ENCODE peak calls at places on chromosomes 6 and 20, in five cellular contexts. One of them, this sample, is unnamed.

GRCh38 chr6:168132531-168133184 is 53.6 kb upstream of the FRMD1 start:
- DNase-seq in NCI-H460: peak; percentile 19
- DNase-seq in neural progenitor cell: peak; percentile 88
- DNase-seq in MV-4-11: no peak
- DNase-seq in stimulated activated CD8-positive, alpha-beta memory T cell treated with anti-CD3 and anti-CD28 coated beads, Interleukin-2, amount 100 ng/mL, for 1 hour: no peak
- DNase-seq in this sample: no peak

GRCh38 chr20:11755071-11755881 is 162.4 kb upstream of the BTBD3 start:
- DNase-seq in NCI-H460: no peak
- DNase-seq in neural progenitor cell: peak; percentile 50
- DNase-seq in MV-4-11: peak; percentile 29
- DNase-seq in stimulated activated CD8-positive, alpha-beta memory T cell treated with anti-CD3 and anti-CD28 coated beads, Interleukin-2, amount 100 ng/mL, for 1 hour: no peak
- DNase-seq in this sample: no peak

GRCh38 chr20:39214778-39215177 is 252.6 kb downstream of the DHX35 start:
- DNase-seq in NCI-H460: no peak
- DNase-seq in neural progenitor cell: peak; percentile 61
- DNase-seq in MV-4-11: no peak
- DNase-seq in stimulated activated CD8-positive, alpha-beta memory T cell treated with anti-CD3 and anti-CD28 coated beads, Interleukin-2, amount 100 ng/mL, for 1 hour: no peak
- DNase-seq in this sample: no peak

GRCh38 chr20:42986143-42986773 is 203.4 kb downstream of the PTPRT start:
- DNase-seq in NCI-H460: no peak
- DNase-seq in neural progenitor cell: no peak
- DNase-seq in MV-4-11: no peak
- DNase-seq in stimulated activated CD8-positive, alpha-beta memory T cell treated with anti-CD3 and anti-CD28 coated beads, Interleukin-2, amount 100 ng/mL, for 1 hour: no peak
- DNase-seq in this sample: no peak

GRCh38 chr6:122712093-122712863 is 67.2 kb upstream of the FABP7 start:
- DNase-seq in NCI-H460: no peak
- DNase-seq in neural progenitor cell: no peak
- DNase-seq in MV-4-11: peak; percentile 29
- DNase-seq in stimulated activated CD8-positive, alpha-beta memory T cell treated with anti-CD3 and anti-CD28 coated beads, Interleukin-2, amount 100 ng/mL, for 1 hour: no peak
- DNase-seq in this sample: no peak

GRCh38 chr6:47853766-47854165 is 71.9 kb downstream of the OPN5 start:
- DNase-seq in NCI-H460: no peak
- DNase-seq in neural progenitor cell: no peak
- DNase-seq in MV-4-11: no peak
- DNase-seq in stimulated activated CD8-positive, alpha-beta memory T cell treated with anti-CD3 and anti-CD28 coated beads, Interleukin-2, amount 100 ng/mL, for 1 hour: no peak
- DNase-seq in this sample: no peak

GRCh38 chr6:2021713-2022125 is 223.7 kb downstream of the GMDS start:
- DNase-seq in NCI-H460: no peak
- DNase-seq in neural progenitor cell: peak; percentile 33
- DNase-seq in MV-4-11: peak; percentile 12
- DNase-seq in stimulated activated CD8-positive, alpha-beta memory T cell treated with anti-CD3 and anti-CD28 coated beads, Interleukin-2, amount 100 ng/mL, for 1 hour: no peak
- DNase-seq in this sample: peak; percentile 76

GRCh38 chr6:36280467-36280866 is 10.6 kb downstream of the PNPLA1 start:
- DNase-seq in NCI-H460: no peak
- DNase-seq in neural progenitor cell: no peak
- DNase-seq in MV-4-11: peak; percentile 85
- DNase-seq in stimulated activated CD8-positive, alpha-beta memory T cell treated with anti-CD3 and anti-CD28 coated beads, Interleukin-2, amount 100 ng/mL, for 1 hour: no peak
- DNase-seq in this sample: no peak

GRCh38 chr6:21277601-21278043 is 315.9 kb upstream of the SOX4 start:
- DNase-seq in NCI-H460: no peak
- DNase-seq in neural progenitor cell: peak; percentile 44
- DNase-seq in MV-4-11: no peak
- DNase-seq in stimulated activated CD8-positive, alpha-beta memory T cell treated with anti-CD3 and anti-CD28 coated beads, Interleukin-2, amount 100 ng/mL, for 1 hour: no peak
- DNase-seq in this sample: no peak

GRCh38 chr6:30493643-30494250 is 4.4 kb downstream of the HLA-E start:
- DNase-seq in NCI-H460: no peak
- DNase-seq in neural progenitor cell: peak; percentile 60
- DNase-seq in MV-4-11: no peak
- DNase-seq in stimulated activated CD8-positive, alpha-beta memory T cell treated with anti-CD3 and anti-CD28 coated beads, Interleukin-2, amount 100 ng/mL, for 1 hour: no peak
- DNase-seq in this sample: no peak

GRCh38 chr6:167819640-167820039 is 7.1 kb upstream of the AFDN start:
- DNase-seq in NCI-H460: no peak
- DNase-seq in neural progenitor cell: no peak
- DNase-seq in MV-4-11: no peak
- DNase-seq in stimulated activated CD8-positive, alpha-beta memory T cell treated with anti-CD3 and anti-CD28 coated beads, Interleukin-2, amount 100 ng/mL, for 1 hour: no peak
- DNase-seq in this sample: no peak

GRCh38 chr6:88881451-88881850 is 82.0 kb downstream of the RNGTT start:
- DNase-seq in NCI-H460: no peak
- DNase-seq in neural progenitor cell: no peak
- DNase-seq in MV-4-11: no peak
- DNase-seq in stimulated activated CD8-positive, alpha-beta memory T cell treated with anti-CD3 and anti-CD28 coated beads, Interleukin-2, amount 100 ng/mL, for 1 hour: no peak
- DNase-seq in this sample: no peak

GRCh38 chr20:9838378-9839295 is at the start of gene PAK5:
- DNase-seq in NCI-H460: peak; percentile 23
- DNase-seq in neural progenitor cell: peak; percentile 96
- DNase-seq in MV-4-11: peak; percentile 19
- DNase-seq in stimulated activated CD8-positive, alpha-beta memory T cell treated with anti-CD3 and anti-CD28 coated beads, Interleukin-2, amount 100 ng/mL, for 1 hour: no peak
- DNase-seq in this sample: no peak

GRCh38 chr6:39228992-39229767 is at the start of gene KCNK5:
- DNase-seq in NCI-H460: peak; percentile 54
- DNase-seq in neural progenitor cell: peak; percentile 94
- DNase-seq in MV-4-11: peak; percentile 80
- DNase-seq in stimulated activated CD8-positive, alpha-beta memory T cell treated with anti-CD3 and anti-CD28 coated beads, Interleukin-2, amount 100 ng/mL, for 1 hour: peak; percentile 42
- DNase-seq in this sample: peak; percentile 91

GRCh38 chr20:4138056-4138455 is 122.7 kb upstream of the RNF24 start:
- DNase-seq in NCI-H460: no peak
- DNase-seq in neural progenitor cell: no peak
- DNase-seq in MV-4-11: no peak
- DNase-seq in stimulated activated CD8-positive, alpha-beta memory T cell treated with anti-CD3 and anti-CD28 coated beads, Interleukin-2, amount 100 ng/mL, for 1 hour: no peak
- DNase-seq in this sample: no peak

GRCh38 chr20:48684501-48685041 is 143.2 kb downstream of the PREX1 start:
- DNase-seq in NCI-H460: no peak
- DNase-seq in neural progenitor cell: no peak
- DNase-seq in MV-4-11: peak; percentile 44
- DNase-seq in stimulated activated CD8-positive, alpha-beta memory T cell treated with anti-CD3 and anti-CD28 coated beads, Interleukin-2, amount 100 ng/mL, for 1 hour: no peak
- DNase-seq in this sample: no peak

GRCh38 chr6:134918418-134918961 is 31.4 kb downstream of the ALDH8A1 start:
- DNase-seq in NCI-H460: no peak
- DNase-seq in neural progenitor cell: no peak
- DNase-seq in MV-4-11: no peak
- DNase-seq in stimulated activated CD8-positive, alpha-beta memory T cell treated with anti-CD3 and anti-CD28 coated beads, Interleukin-2, amount 100 ng/mL, for 1 hour: no peak
- DNase-seq in this sample: no peak

GRCh38 chr6:94956910-94957309 is 620.4 kb upstream of the MANEA start:
- DNase-seq in NCI-H460: no peak
- DNase-seq in neural progenitor cell: peak; percentile 7
- DNase-seq in MV-4-11: no peak
- DNase-seq in stimulated activated CD8-positive, alpha-beta memory T cell treated with anti-CD3 and anti-CD28 coated beads, Interleukin-2, amount 100 ng/mL, for 1 hour: no peak
- DNase-seq in this sample: no peak

GRCh38 chr6:36666726-36667591 is 11.6 kb upstream of the CDKN1A start:
- DNase-seq in NCI-H460: peak; percentile 83
- DNase-seq in neural progenitor cell: peak; percentile 73
- DNase-seq in MV-4-11: peak; percentile 96
- DNase-seq in stimulated activated CD8-positive, alpha-beta memory T cell treated with anti-CD3 and anti-CD28 coated beads, Interleukin-2, amount 100 ng/mL, for 1 hour: no peak
- DNase-seq in this sample: peak; percentile 84

GRCh38 chr20:50009521-50010454 is 27.0 kb downstream of the SNAI1 start:
- DNase-seq in NCI-H460: no peak
- DNase-seq in neural progenitor cell: peak; percentile 59
- DNase-seq in MV-4-11: no peak
- DNase-seq in stimulated activated CD8-positive, alpha-beta memory T cell treated with anti-CD3 and anti-CD28 coated beads, Interleukin-2, amount 100 ng/mL, for 1 hour: no peak
- DNase-seq in this sample: no peak

GRCh38 chr6:87944541-87944954 is 103.1 kb upstream of the SPACA1 start:
- DNase-seq in NCI-H460: peak; percentile 3
- DNase-seq in neural progenitor cell: peak; percentile 49
- DNase-seq in MV-4-11: no peak
- DNase-seq in stimulated activated CD8-positive, alpha-beta memory T cell treated with anti-CD3 and anti-CD28 coated beads, Interleukin-2, amount 100 ng/mL, for 1 hour: no peak
- DNase-seq in this sample: peak; percentile 86

GRCh38 chr6:157669747-157670216 is 153.3 kb upstream of the SNX9 start:
- DNase-seq in NCI-H460: peak; percentile 11
- DNase-seq in neural progenitor cell: peak; percentile 78
- DNase-seq in MV-4-11: peak; percentile 11
- DNase-seq in stimulated activated CD8-positive, alpha-beta memory T cell treated with anti-CD3 and anti-CD28 coated beads, Interleukin-2, amount 100 ng/mL, for 1 hour: no peak
- DNase-seq in this sample: peak; percentile 90

GRCh38 chr20:9476174-9476573 is 38.2 kb upstream of the LAMP5 start:
- DNase-seq in NCI-H460: no peak
- DNase-seq in neural progenitor cell: no peak
- DNase-seq in MV-4-11: no peak
- DNase-seq in stimulated activated CD8-positive, alpha-beta memory T cell treated with anti-CD3 and anti-CD28 coated beads, Interleukin-2, amount 100 ng/mL, for 1 hour: no peak
- DNase-seq in this sample: no peak

This sample was measured in cardiac septum.